ENCODE peak calls at places on chromosomes 4 and X, in eight cellular contexts. Y, J, P, Z, U, G, D and B are unnamed samples.

GRCh38 chrX:131704136-131704695 is 160.3 kb downstream of the OR13H1 start:
- DNase-seq in Z (peak), Y (no peak), U (no peak), D (peak), J (peak), P (no peak), G (peak), B (peak)

GRCh38 chrX:25144043-25144940 is 128.5 kb upstream of the ARX start:
- DNase-seq in J (peak), G (peak), U (peak), P (peak), D (peak), Z (no peak), Y (peak), B (peak)

GRCh38 chr4:36358173-36358572 is 76.8 kb downstream of the DTHD1 start:
- DNase-seq in J (no peak), Y (no peak), G (no peak), D (no peak), U (no peak), P (no peak), Z (no peak), B (no peak)

GRCh38 chr4:187172340-187172761 is 448.7 kb upstream of the FAT1 start:
- DNase-seq in P (no peak), J (peak), Y (no peak), Z (no peak), U (no peak), G (no peak), D (no peak), B (no peak)

GRCh38 chrX:107743995-107744394 is 31.6 kb downstream of the TSC22D3 start:
- DNase-seq in G (no peak), D (no peak), Z (no peak), Y (no peak), U (no peak), P (no peak), J (no peak), B (no peak)

GRCh38 chr4:8725845-8726244 is 133.3 kb downstream of the CPZ start:
- DNase-seq in Y (no peak), U (no peak), Z (no peak), P (no peak), J (no peak), D (no peak), G (no peak), B (no peak)

GRCh38 chrX:96685205-96686099 is 810 bp downstream of the DIAPH2 start:
- DNase-seq in J (peak), Z (no peak), D (no peak), P (no peak), G (no peak), Y (peak), U (peak), B (no peak)

GRCh38 chrX:96776966-96777365 is 92.3 kb downstream of the DIAPH2 start:
- DNase-seq in G (no peak), P (no peak), D (no peak), Z (no peak), Y (no peak), U (no peak), J (peak), B (no peak)

GRCh38 chr4:2781911-2782310 is 11.0 kb upstream of the SH3BP2 start:
- DNase-seq in Y (no peak), D (no peak), P (no peak), U (no peak), Z (no peak), J (no peak), G (no peak), B (no peak)

GRCh38 chr4:103046416-103047290 is 27.1 kb upstream of the SLC9B1 start:
- DNase-seq in Z (no peak), P (no peak), J (peak), Y (peak), U (peak), D (no peak), G (no peak), B (peak)

GRCh38 chr4:138562544-138562961 is 320.4 kb upstream of the SLC7A11 start:
- DNase-seq in Z (no peak), G (peak), Y (no peak), P (no peak), D (no peak), U (no peak), J (peak), B (no peak)

GRCh38 chrX:101009086-101009485 is 39.6 kb downstream of the ARL13A start:
- DNase-seq in Z (no peak), J (no peak), Y (no peak), G (no peak), U (no peak), P (no peak), D (no peak), B (no peak)

GRCh38 chr4:84529169-84529751 is 30.2 kb upstream of the NKX6-1 start:
- DNase-seq in D (peak), Z (no peak), U (no peak), Y (no peak), J (peak), G (no peak), P (no peak), B (peak)